ENCODE peak calls at places on chromosome 4, in five cellular contexts. V is HTR-8/SVneo, B is neural crest cell, K is HCEC 1CT, D is substantia nigra. G is an unnamed sample.

GRCh38 chr4:8247047-8247930 is 22.3 kb upstream of the HTRA3 start:
- DNase-seq in V (no peak), B (no peak), K (no peak), D (no peak), G (peak)

GRCh38 chr4:1136028-1136427 is 22.7 kb upstream of the RNF212 start:
- DNase-seq in V (no peak), B (no peak), K (no peak), D (no peak), G (no peak)

GRCh38 chr4:163554870-163555465 is 60.5 kb downstream of the TMA16 start:
- DNase-seq in V (peak), B (no peak), K (peak), D (no peak), G (no peak)

GRCh38 chr4:8830611-8831200 is 40.9 kb downstream of the HMX1 start:
- DNase-seq in V (no peak), B (no peak), K (no peak), D (no peak), G (peak)

GRCh38 chr4:30208731-30209435 is 511.3 kb upstream of the PCDH7 start:
- DNase-seq in V (no peak), B (no peak), K (no peak), D (no peak), G (no peak)

GRCh38 chr4:19547463-19547862 is 704.2 kb upstream of the SLIT2 start:
- DNase-seq in V (no peak), B (no peak), K (no peak), D (no peak), G (no peak)

GRCh38 chr4:140186651-140187315 is 32.8 kb upstream of the MAML3 start:
- DNase-seq in V (peak), B (no peak), K (peak), D (no peak), G (peak)

GRCh38 chr4:84852081-84852480 is 114.4 kb downstream of the WDFY3 start:
- DNase-seq in V (peak), B (no peak), K (peak), D (peak), G (no peak)

GRCh38 chr4:163680390-163681098 is 186.1 kb downstream of the TMA16 start:
- DNase-seq in V (no peak), B (no peak), K (peak), D (no peak), G (no peak)

GRCh38 chr4:65241257-65241997 is 428.9 kb downstream of the EPHA5 start:
- DNase-seq in V (no peak), B (no peak), K (no peak), D (no peak), G (no peak)

GRCh38 chr4:110623710-110624015 is 786 bp upstream of the PITX2 start:
- DNase-seq in V (no peak), B (no peak), K (no peak), D (no peak), G (no peak)

GRCh38 chr4:23021040-23021439 is 328.3 kb downstream of the GBA3 start:
- DNase-seq in V (no peak), B (no peak), K (no peak), D (no peak), G (no peak)

GRCh38 chr4:143186634-143187033 is 1.9 kb downstream of the USP38 start:
- DNase-seq in V (no peak), B (no peak), K (no peak), D (no peak), G (no peak)

GRCh38 chr4:79025170-79025569 is 85.9 kb upstream of the PAQR3 start:
- DNase-seq in V (no peak), B (no peak), K (no peak), D (no peak), G (no peak)

GRCh38 chr4:77072195-77072753 is 3.5 kb downstream of the CCNI start:
- DNase-seq in V (no peak), B (no peak), K (no peak), D (no peak), G (peak)

G was measured in stomach.